ENCODE peak calls at places on chromosomes 4 and X, in four cellular contexts. R, L, X and D are unnamed samples.

GRCh38 chrX:76148753-76149152 is 24.1 kb upstream of the PBDC1 start:
- DNase-seq in R (no peak), X (no peak), L (peak; percentile 19), D (peak; percentile 28)

GRCh38 chr4:79917246-79917645 is 155.8 kb downstream of the ANTXR2 start:
- DNase-seq in X (no peak), L (peak; percentile 58), R (no peak), D (peak; percentile 57)

GRCh38 chr4:123064390-123064789 is 142.0 kb upstream of the NUDT6 start:
- DNase-seq in X (no peak), R (no peak), L (no peak), D (no peak)

GRCh38 chr4:26365537-26366150 is 44.8 kb downstream of the RBPJ start:
- DNase-seq in R (no peak), X (no peak), L (no peak), D (no peak)

GRCh38 chrX:133495464-133496391 is 80.4 kb upstream of the GPC4 start:
- DNase-seq in R (no peak), X (no peak), L (no peak), D (no peak)

GRCh38 chr4:144674711-144675110 is 28.8 kb downstream of the HHIP start:
- DNase-seq in X (peak; percentile 36), R (no peak), L (no peak), D (no peak)

GRCh38 chr4:24212642-24213041 is 322.8 kb upstream of the PPARGC1A start:
- DNase-seq in X (no peak), R (no peak), L (no peak), D (no peak)

GRCh38 chrX:48938721-48939416 is 18.5 kb downstream of the OTUD5 start:
- DNase-seq in L (no peak), X (no peak), R (no peak), D (no peak)

GRCh38 chr4:112007361-112007760 is 137.9 kb upstream of the FAM241A start:
- DNase-seq in L (no peak), R (no peak), X (no peak), D (no peak)

GRCh38 chrX:153590961-153591956 is 7.7 kb downstream of the CCNQ start:
- DNase-seq in R (peak; percentile 15), L (no peak), X (no peak), D (no peak)

DNA sequence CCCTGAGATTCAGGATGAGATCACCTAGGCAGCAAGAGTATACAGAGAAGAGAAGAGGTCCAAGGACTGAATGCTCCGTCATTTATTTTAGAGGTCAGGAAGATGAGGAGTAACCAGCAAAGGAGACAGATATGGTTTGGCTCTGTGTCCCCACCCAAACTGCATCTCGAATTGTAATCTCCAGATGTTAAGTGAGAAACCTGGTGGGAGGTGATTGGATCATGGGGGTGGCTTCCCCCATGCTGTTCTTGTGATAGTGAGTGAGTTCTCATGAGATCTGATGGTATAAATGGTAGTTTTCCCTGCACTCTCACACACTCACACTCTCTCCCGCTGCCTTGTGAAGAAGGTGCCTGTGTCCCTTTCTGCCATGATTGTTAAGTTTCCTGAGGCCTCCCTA is 60.8 kb downstream of the MID1IP1 start:
- DNase-seq in L (no peak), R (no peak), X (no peak), D (no peak)
- H3K4me3 ChIP-seq in L (no peak overlapping the region), R (no peak overlapping the region), X (no peak overlapping the region), D (no peak overlapping the region)

GRCh38 chrX:78139160-78140123 is at the start of gene TAF9B:
- DNase-seq in L (peak; percentile 86), X (peak; percentile 87), R (peak; percentile 91), D (peak; percentile 90)

GRCh38 chrX:78140206-78140605 is 756 bp upstream of the TAF9B start:
- DNase-seq in X (no peak), R (no peak), L (no peak), D (no peak)
- H3K4me3 ChIP-seq in X (no peak overlapping the region), R (peak overlapping the region; percentile 74), L (peak overlapping the region; percentile 95), D (peak overlapping the region; percentile 79)

GRCh38 chrX:135713795-135714194 is 356 bp downstream of the CT45A1 start:
- DNase-seq in L (no peak), R (no peak), X (no peak), D (no peak)

GRCh38 chrX:135707880-135708279 is 5.6 kb upstream of the CT45A1 start:
- DNase-seq in X (peak; percentile 28), R (no peak), L (peak; percentile 65), D (peak; percentile 69)
- H3K4me3 ChIP-seq in X (no peak overlapping the region), R (no peak overlapping the region), L (no peak overlapping the region), D (no peak overlapping the region)

GRCh38 chr4:47615385-47615784 is 130.3 kb downstream of the ATP10D start:
- DNase-seq in L (no peak), X (no peak), R (no peak), D (no peak)
- H3K4me3 ChIP-seq in L (no peak overlapping the region), X (no peak overlapping the region), R (no peak overlapping the region), D (no peak overlapping the region)

GRCh38 chr4:76206222-76206942 is 7.2 kb downstream of the SCARB2 start:
- DNase-seq in L (no peak), X (no peak), R (no peak), D (peak; percentile 58)

GRCh38 chr4:76204936-76205335 is 8.7 kb downstream of the SCARB2 start:
- DNase-seq in R (no peak), L (no peak), X (no peak), D (no peak)

GRCh38 chr4:76209876-76210275 is 3.7 kb downstream of the SCARB2 start:
- DNase-seq in X (no peak), L (no peak), R (no peak), D (no peak)

GRCh38 chr4:76210502-76210901 is 3.1 kb downstream of the SCARB2 start:
- DNase-seq in R (no peak), L (no peak), X (no peak), D (no peak)

GRCh38 chr4:76208005-76208765 is 5.4 kb downstream of the SCARB2 start:
- DNase-seq in R (peak; percentile 77), L (peak; percentile 89), X (no peak), D (peak; percentile 70)
- H3K4me3 ChIP-seq in R (peak overlapping the region; percentile 37), L (peak overlapping the region; percentile 37), X (no peak overlapping the region), D (peak overlapping the region; percentile 39)